ENCODE peak calls at places on chromosomes 7 and 10, in ten cellular contexts. H is dermis blood vessel endothelial cell; W is NCI-H2107; O is KG1; V is thoracic aorta; N is activated naive CD4-positive, alpha-beta T cell treated with anti-CD3 and anti-CD28 coated beads for 36 hours; C is T-helper 2 cell; J is activated T-helper 1 cell treated with anti-CD3 and anti-CD28 coated beads, Interleukin-2, amount 50 U/mL, for 16 hours; Q is NCI-H2081; I is GM04504. K is an unnamed sample.
A peak's percentile ranks its signal among the peaks of the same experiment; 100 is the strongest.

GRCh38 chr10:52451817-52452216 is 137.7 kb downstream of the DKK1 start:
- DNase-seq in H (no peak), W (no peak), O (no peak), V (no peak), N (no peak), C (no peak), J (no peak), Q (no peak), I (peak; percentile 84), K (no peak)

GRCh38 chr10:64345856-64346255 is 824.7 kb downstream of the REEP3 start:
- DNase-seq in H (no peak), W (no peak), O (no peak), V (no peak), N (no peak), C (no peak), J (no peak), Q (no peak), I (no peak), K (no peak)

GRCh38 chr10:118592675-118593330 is 2.6 kb downstream of the PRLHR start:
- DNase-seq in H (no peak), W (peak; percentile 8), O (no peak), V (no peak), N (no peak), C (no peak), J (no peak), Q (peak; percentile 58), I (no peak), K (no peak)

GRCh38 chr10:95574649-95575365 is 13.6 kb upstream of the SORBS1 start:
- DNase-seq in H (no peak), W (no peak), O (no peak), V (no peak), N (no peak), C (no peak), J (no peak), Q (no peak), I (no peak), K (no peak)

GRCh38 chr7:114986181-114986800 is 64.4 kb downstream of the MDFIC start:
- DNase-seq in H (no peak), W (no peak), O (no peak), V (no peak), N (no peak), C (no peak), J (no peak), Q (no peak), I (no peak), K (no peak)

GRCh38 chr7:44103941-44104879 is at the start of gene AEBP1:
- DNase-seq in H (peak; percentile 56), W (no peak), O (no peak), V (no peak), N (peak; percentile 59), C (no peak), J (no peak), Q (no peak), I (no peak), K (no peak)

GRCh38 chr7:152504816-152505215 is 69.0 kb upstream of the KMT2C start:
- DNase-seq in H (no peak), W (no peak), O (no peak), V (no peak), N (no peak), C (no peak), J (no peak), Q (no peak), I (no peak), K (no peak)

GRCh38 chr7:91864070-91864469 is 16.4 kb downstream of the MTERF1 start:
- DNase-seq in H (no peak), W (no peak), O (no peak), V (no peak), N (no peak), C (no peak), J (no peak), Q (no peak), I (no peak), K (no peak)